ENCODE peak calls at places on chromosomes 16 and 17, in eight cellular contexts. K is tibial artery, S is A673, B is H9, F is sigmoid colon, R is PC-9, C is GM23338, U is colonic mucosa. L is an unnamed sample.

GRCh38 chr17:79721993-79722671 is 8.6 kb upstream of the ENPP7 start:
- DNase-seq in S (peak; percentile 36), F (no peak), R (no peak), U (no peak), B (peak; percentile 71), C (peak; percentile 81), K (no peak), L (no peak)

GRCh38 chr16:3158014-3158497 is 23.2 kb downstream of the ZNF213 start:
- DNase-seq in S (no peak), C (peak; percentile 47), K (no peak), B (no peak), F (no peak), R (no peak), U (peak; percentile 41), L (peak; percentile 49)

GRCh38 chr17:15262291-15263205 is 2.6 kb downstream of the PMP22 start:
- DNase-seq in C (peak; percentile 69), S (no peak), U (peak; percentile 83), R (no peak), B (peak; percentile 89), K (peak; percentile 93), F (peak; percentile 98), L (peak; percentile 86)

GRCh38 chr16:82034981-82035612 is at the start of gene HSD17B2:
- DNase-seq in B (no peak), F (no peak), C (no peak), R (no peak), U (peak; percentile 74), S (peak; percentile 18), K (no peak), L (no peak)

GRCh38 chr16:56332464-56333079 is 92.8 kb downstream of the AMFR start:
- DNase-seq in R (peak; percentile 62), K (peak; percentile 45), C (peak; percentile 66), U (peak; percentile 62), B (peak; percentile 93), S (no peak), F (no peak), L (no peak)

GRCh38 chr17:79905832-79906231 is 66.6 kb upstream of the CBX4 start:
- DNase-seq in B (no peak), K (no peak), F (no peak), C (no peak), R (peak; percentile 76), S (peak; percentile 44), U (no peak), L (no peak)

GRCh38 chr17:10612957-10613744 is 44.0 kb downstream of the MYH3 start:
- DNase-seq in K (no peak), B (no peak), C (no peak), U (no peak), F (no peak), S (no peak), R (no peak), L (no peak)

GRCh38 chr17:45341389-45342158 is 24.8 kb upstream of the MAP3K14 start:
- DNase-seq in K (peak; percentile 55), F (peak; percentile 68), S (peak; percentile 53), R (peak; percentile 80), B (peak; percentile 98), U (no peak), C (peak; percentile 94), L (peak; percentile 77)

GRCh38 chr17:19943026-19943425 is 34.6 kb downstream of the AKAP10 start:
- DNase-seq in U (no peak), K (no peak), R (no peak), S (no peak), B (peak; percentile 34), C (peak; percentile 50), F (no peak), L (no peak)

GRCh38 chr17:82830249-82830661 is 9.6 kb downstream of the ZNF750 start:
- DNase-seq in B (no peak), C (no peak), S (peak; percentile 90), F (peak; percentile 89), U (no peak), R (no peak), K (no peak), L (no peak)

GRCh38 chr17:41957058-41957868 is 9.3 kb upstream of the CNP start:
- DNase-seq in C (peak; percentile 60), S (no peak), U (no peak), R (no peak), F (no peak), B (peak; percentile 61), K (no peak), L (no peak)

GRCh38 chr16:89116341-89117238 is 22.9 kb downstream of the ACSF3 start:
- DNase-seq in R (no peak), C (no peak), K (no peak), F (no peak), S (no peak), B (no peak), U (no peak), L (peak; percentile 27)

GRCh38 chr17:42536372-42537155 is 523 bp downstream of the NAGLU start:
- DNase-seq in F (peak; percentile 96), R (peak; percentile 52), B (peak; percentile 91), S (peak; percentile 61), C (peak; percentile 90), U (peak; percentile 90), K (peak; percentile 83), L (peak; percentile 98)

GRCh38 chr17:44362964-44363612 is 565 bp downstream of the FAM171A2 start:
- DNase-seq in B (no peak), F (no peak), C (peak; percentile 53), K (no peak), R (no peak), S (peak; percentile 26), U (no peak), L (no peak)

GRCh38 chr16:80074329-80074728 is 466.5 kb upstream of the DYNLRB2 start:
- DNase-seq in S (no peak), F (no peak), R (no peak), K (no peak), U (no peak), B (no peak), C (no peak), L (no peak)

GRCh38 chr17:76528528-76529223 is 8.8 kb downstream of the CYGB start:
- DNase-seq in C (no peak), S (no peak), K (peak; percentile 71), R (no peak), B (no peak), U (no peak), F (no peak), L (no peak)

GRCh38 chr17:76528156-76528527 is 9.4 kb downstream of the CYGB start:
- DNase-seq in B (no peak), U (no peak), C (no peak), F (no peak), K (no peak), R (no peak), S (no peak), L (no peak)

GRCh38 chr17:76529643-76530488 is 7.6 kb downstream of the CYGB start:
- DNase-seq in B (no peak), F (peak; percentile 97), R (no peak), U (peak; percentile 68), K (peak; percentile 86), S (peak; percentile 44), C (no peak), L (no peak)

GRCh38 chr17:76529224-76529642 is 8.3 kb downstream of the CYGB start:
- DNase-seq in R (no peak), S (no peak), B (no peak), U (peak; percentile 71), F (peak; percentile 96), C (no peak), K (peak; percentile 95), L (peak; percentile 83)

DNA sequence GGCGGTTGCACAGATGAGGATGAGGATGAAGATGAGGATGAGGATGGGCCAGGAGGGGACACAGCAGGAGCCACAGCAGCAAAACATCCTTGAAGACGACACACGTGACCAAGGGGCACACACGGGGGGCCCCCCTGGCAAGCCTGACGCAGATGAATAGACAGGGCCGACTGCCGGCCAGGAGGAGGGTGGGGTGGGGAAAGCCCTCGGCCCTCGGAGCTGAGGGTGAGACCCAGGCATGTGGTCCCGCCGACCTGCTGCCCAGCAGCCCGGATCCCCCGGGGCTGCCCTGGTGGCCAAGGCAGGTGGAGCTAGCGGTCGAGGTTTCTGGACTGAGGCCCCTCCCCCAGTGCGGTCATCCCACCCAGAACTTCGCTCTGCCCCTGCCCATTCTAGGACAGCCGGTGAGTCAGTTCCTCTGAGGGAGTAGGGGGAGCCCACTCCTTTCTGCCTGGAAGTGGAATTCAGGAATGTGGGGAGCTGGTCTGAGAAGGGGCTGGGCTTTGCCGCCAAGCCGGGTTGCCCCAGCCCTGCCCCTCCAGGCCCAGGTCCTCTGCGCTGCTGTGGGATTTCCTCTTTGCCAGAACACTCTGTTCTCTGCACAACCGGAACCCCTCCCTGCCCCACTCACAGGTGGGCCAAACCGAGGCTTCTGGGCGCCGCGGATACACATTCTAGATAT is 9.9 kb downstream of the CYGB start:
- DNase-seq in C (peak; percentile 85), B (peak; percentile 92), F (peak; percentile 91), R (peak; percentile 52), S (no peak), U (no peak), K (no peak), L (peak; percentile 89)
- H3K4me1 ChIP-seq in C (peaks cover 9% of the 10 kb centered on the region), B (peaks cover 4% of the 10 kb centered on the region), F (peaks cover 60% of the 10 kb centered on the region), R (peaks cover 30% of the 10 kb centered on the region), S (peaks cover 22% of the 10 kb centered on the region), U (peaks cover 27% of the 10 kb centered on the region), K (peaks cover 52% of the 10 kb centered on the region), L (peaks cover 71% of the 10 kb centered on the region)

DNA sequence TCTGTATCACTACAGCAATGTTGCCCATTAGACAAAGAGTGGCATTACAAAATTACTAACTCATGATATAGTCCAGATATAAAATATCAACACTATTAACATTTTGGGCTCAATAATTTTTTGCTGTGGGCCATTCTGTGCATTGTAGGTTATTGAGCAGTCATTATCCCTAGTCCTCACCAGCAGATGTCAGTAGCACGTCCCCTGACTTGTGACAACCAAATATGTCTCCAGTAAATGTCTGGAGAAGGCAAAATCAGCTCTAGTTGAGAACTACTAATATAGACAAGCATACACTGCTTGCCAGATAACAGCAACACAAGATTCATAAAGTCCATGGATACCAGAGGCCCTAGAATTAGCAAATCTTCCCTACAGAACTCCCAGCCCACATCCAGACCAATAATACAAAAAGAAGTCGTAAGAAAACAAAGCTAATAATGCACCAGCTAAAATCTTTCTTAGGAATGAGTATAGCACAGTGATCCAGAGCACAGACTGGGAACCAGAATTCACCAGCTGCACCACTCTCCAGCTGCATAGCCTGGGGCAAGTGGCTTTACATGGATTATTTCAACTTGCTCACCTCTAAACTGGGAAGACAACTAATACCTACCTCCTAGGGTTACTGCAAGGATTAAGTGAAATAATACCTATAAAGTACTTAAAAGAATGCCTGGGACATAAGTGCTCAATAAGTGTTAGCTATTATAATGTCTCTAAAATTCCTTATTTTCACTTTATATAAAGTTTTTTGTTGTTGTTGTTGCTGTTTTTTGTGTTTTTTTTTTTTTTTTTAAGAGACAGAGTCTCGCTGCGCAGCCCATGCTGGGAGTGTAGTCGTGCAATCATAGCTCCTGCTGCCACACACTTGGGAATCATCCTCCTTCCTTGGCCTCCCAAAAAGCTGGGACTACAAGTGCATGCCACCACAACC is 23.7 kb downstream of the HELZ start:
- DNase-seq in U (no peak), R (no peak), K (peak; percentile 26), S (peak; percentile 80), B (no peak), C (peak; percentile 54), F (no peak), L (no peak)
- H3K27ac ChIP-seq in U (no peak overlapping the region), R (no peak overlapping the region), K (no peak overlapping the region), S (peak overlapping the region; percentile 3), B (no peak overlapping the region), C (no peak overlapping the region), F (no peak overlapping the region), L (no peak overlapping the region)

GRCh38 chr16:83393196-83393981 is 414.4 kb upstream of the HSBP1 start:
- DNase-seq in F (no peak), K (peak; percentile 42), U (no peak), R (no peak), B (no peak), S (peak; percentile 4), C (peak; percentile 33), L (no peak)
- TF ChIP-seq CTCF in F (no peak), K (no peak), U (no peak), R (no peak), B (peak; percentile 40), S (no peak), C (peak; percentile 39), L (no peak)

GRCh38 chr17:4497101-4497824 is 1.4 kb upstream of the SPNS2 start:
- DNase-seq in K (no peak), B (no peak), R (peak; percentile 94), U (no peak), C (no peak), F (no peak), S (peak; percentile 21), L (no peak)
- H3K4me1 ChIP-seq in K (peaks cover 35% of the 10 kb centered on the region), B (no peaks in the 10 kb centered on the region), R (peaks cover 64% of the 10 kb centered on the region), U (peaks cover 4% of the 10 kb centered on the region), C (peaks cover 4% of the 10 kb centered on the region), F (peaks cover 22% of the 10 kb centered on the region), S (peaks cover 12% of the 10 kb centered on the region), L (peaks cover 3% of the 10 kb centered on the region)